ENCODE peak calls at places on chromosomes 5 and 9, in seven cellular contexts. R is fibroblast of the aortic adventitia, W is left ventricle myocardium inferior, S is tibial artery, X is esophagus squamous epithelium, B is foreskin fibroblast, D is RWPE1. J is an unnamed sample.

GRCh38 chr9:127634698-127635097 is 22.6 kb downstream of the STXBP1 start:
- DNase-seq in R (no peak), W (no peak), S (no peak), X (no peak), B (peak; percentile 34), D (no peak), J (no peak)

GRCh38 chr5:102901821-102902448 is 146.8 kb downstream of the PAM start:
- DNase-seq in R (no peak), W (no peak), S (no peak), X (no peak), B (peak; percentile 39), D (peak; percentile 15), J (no peak)

GRCh38 chr9:92728831-92729734 is 35.5 kb downstream of the BICD2 start:
- DNase-seq in R (no peak), W (no peak), S (no peak), X (no peak), B (peak; percentile 61), D (no peak), J (no peak)

GRCh38 chr9:37430841-37431597 is 8.5 kb downstream of the GRHPR start:
- DNase-seq in R (no peak), W (no peak), S (no peak), X (no peak), B (peak; percentile 38), D (no peak), J (no peak)

GRCh38 chr5:79850316-79850822 is 140.7 kb downstream of the MTX3 start:
- DNase-seq in R (peak; percentile 65), W (no peak), S (no peak), X (no peak), B (no peak), D (no peak), J (no peak)

GRCh38 chr5:2187687-2188086 is 305.0 kb upstream of the IRX4 start:
- DNase-seq in R (no peak), W (no peak), S (no peak), X (no peak), B (no peak), D (no peak), J (peak; percentile 36)

GRCh38 chr9:89435315-89435823 is 62.5 kb downstream of the SEMA4D start:
- DNase-seq in R (no peak), W (no peak), S (no peak), X (no peak), B (no peak), D (peak; percentile 83), J (no peak)

GRCh38 chr9:72476617-72477375 is 44.6 kb upstream of the TMC1 start:
- DNase-seq in R (no peak), W (no peak), S (no peak), X (no peak), B (peak; percentile 88), D (peak; percentile 94), J (no peak)

GRCh38 chr9:99607852-99608448 is 213.7 kb upstream of the NR4A3 start:
- DNase-seq in R (no peak), W (no peak), S (no peak), X (no peak), B (no peak), D (no peak), J (no peak)

GRCh38 chr9:135705376-135705775 is 3.4 kb downstream of the KCNT1 start:
- DNase-seq in R (no peak), W (peak; percentile 27), S (no peak), X (no peak), B (no peak), D (no peak), J (no peak)

GRCh38 chr5:103358305-103358996 is 99.9 kb downstream of the MACIR start:
- DNase-seq in R (no peak), W (no peak), S (no peak), X (no peak), B (no peak), D (no peak), J (no peak)

GRCh38 chr5:175892401-175892800 is 21.0 kb downstream of the CPLX2 start:
- DNase-seq in R (no peak), W (no peak), S (no peak), X (no peak), B (no peak), D (no peak), J (no peak)

GRCh38 chr5:103589416-103590175 is 27.0 kb upstream of the NUDT12 start:
- DNase-seq in R (peak; percentile 7), W (no peak), S (no peak), X (no peak), B (peak; percentile 7), D (no peak), J (no peak)

GRCh38 chr5:100838048-100838473 is 65.0 kb downstream of the ST8SIA4 start:
- DNase-seq in R (no peak), W (no peak), S (no peak), X (no peak), B (no peak), D (no peak), J (no peak)

GRCh38 chr5:174182111-174182510 is 136.6 kb downstream of the NSG2 start:
- DNase-seq in R (no peak), W (no peak), S (no peak), X (no peak), B (no peak), D (no peak), J (no peak)

GRCh38 chr9:134333234-134333873 is 7.1 kb downstream of the RXRA start:
- DNase-seq in R (peak; percentile 28), W (no peak), S (no peak), X (no peak), B (peak; percentile 59), D (no peak), J (no peak)

GRCh38 chr5:55176176-55176818 is 3.3 kb upstream of the CDC20B start:
- DNase-seq in R (no peak), W (peak; percentile 24), S (no peak), X (no peak), B (peak; percentile 76), D (peak; percentile 75), J (no peak)

GRCh38 chr9:96219615-96220257 is 82.2 kb downstream of the HSD17B3 start:
- DNase-seq in R (peak; percentile 8), W (peak; percentile 39), S (peak; percentile 51), X (no peak), B (peak; percentile 51), D (peak; percentile 48), J (no peak)

GRCh38 chr9:84782228-84782866 is 112.8 kb downstream of the NTRK2 start:
- DNase-seq in R (peak; percentile 58), W (no peak), S (no peak), X (no peak), B (peak; percentile 50), D (no peak), J (no peak)

GRCh38 chr9:136373300-136374182 is at the start of gene CARD9:
- DNase-seq in R (no peak), W (peak; percentile 44), S (peak; percentile 53), X (no peak), B (peak; percentile 74), D (no peak), J (no peak)

GRCh38 chr9:136546697-136547481 is 1.0 kb upstream of the NOTCH1 start:
- DNase-seq in R (peak; percentile 41), W (peak; percentile 75), S (peak; percentile 80), X (no peak), B (peak; percentile 76), D (peak; percentile 72), J (peak; percentile 61)

GRCh38 chr9:88076286-88077070 is 61.8 kb downstream of the SPATA31C2 start:
- DNase-seq in R (peak; percentile 55), W (peak; percentile 79), S (peak; percentile 35), X (no peak), B (peak; percentile 90), D (peak; percentile 95), J (peak; percentile 89)

GRCh38 chr5:73382412-73382795 is 66.2 kb downstream of the FOXD1 start:
- DNase-seq in R (no peak), W (no peak), S (no peak), X (no peak), B (no peak), D (no peak), J (no peak)
- TF ChIP-seq CTCF in R (no peak), W (no peak), S (no peak), X (no peak), B (no peak), D (no peak), J (no peak)

GRCh38 chr9:76294301-76294700 is 99.9 kb downstream of the RFK start:
- DNase-seq in R (no peak), W (no peak), S (no peak), X (no peak), B (no peak), D (no peak), J (no peak)

GRCh38 chr9:76296561-76297276 is 97.5 kb downstream of the RFK start:
- DNase-seq in R (no peak), W (no peak), S (no peak), X (no peak), B (no peak), D (no peak), J (no peak)

GRCh38 chr9:76302543-76302942 is 91.7 kb downstream of the RFK start:
- DNase-seq in R (no peak), W (no peak), S (no peak), X (no peak), B (no peak), D (no peak), J (no peak)

GRCh38 chr9:76297721-76298239 is 96.4 kb downstream of the RFK start:
- DNase-seq in R (peak; percentile 77), W (peak; percentile 34), S (peak; percentile 45), X (no peak), B (peak; percentile 77), D (no peak), J (no peak)

GRCh38 chr9:76298497-76299144 is 95.6 kb downstream of the RFK start:
- DNase-seq in R (peak; percentile 23), W (no peak), S (no peak), X (no peak), B (peak; percentile 24), D (peak; percentile 33), J (no peak)
- TF ChIP-seq CTCF in R (no peak), W (no peak), S (no peak), X (no peak), B (no peak), D (no peak), J (no peak)

GRCh38 chr5:23139338-23140171 is 286.4 kb upstream of the CDH12 start:
- DNase-seq in R (no peak), W (no peak), S (no peak), X (no peak), B (peak; percentile 0), D (peak; percentile 23), J (no peak)
- TF ChIP-seq CTCF in R (no peak), W (peak; percentile 64), S (no peak), X (no peak), B (no peak), D (peak; percentile 60), J (no peak)

DNA sequence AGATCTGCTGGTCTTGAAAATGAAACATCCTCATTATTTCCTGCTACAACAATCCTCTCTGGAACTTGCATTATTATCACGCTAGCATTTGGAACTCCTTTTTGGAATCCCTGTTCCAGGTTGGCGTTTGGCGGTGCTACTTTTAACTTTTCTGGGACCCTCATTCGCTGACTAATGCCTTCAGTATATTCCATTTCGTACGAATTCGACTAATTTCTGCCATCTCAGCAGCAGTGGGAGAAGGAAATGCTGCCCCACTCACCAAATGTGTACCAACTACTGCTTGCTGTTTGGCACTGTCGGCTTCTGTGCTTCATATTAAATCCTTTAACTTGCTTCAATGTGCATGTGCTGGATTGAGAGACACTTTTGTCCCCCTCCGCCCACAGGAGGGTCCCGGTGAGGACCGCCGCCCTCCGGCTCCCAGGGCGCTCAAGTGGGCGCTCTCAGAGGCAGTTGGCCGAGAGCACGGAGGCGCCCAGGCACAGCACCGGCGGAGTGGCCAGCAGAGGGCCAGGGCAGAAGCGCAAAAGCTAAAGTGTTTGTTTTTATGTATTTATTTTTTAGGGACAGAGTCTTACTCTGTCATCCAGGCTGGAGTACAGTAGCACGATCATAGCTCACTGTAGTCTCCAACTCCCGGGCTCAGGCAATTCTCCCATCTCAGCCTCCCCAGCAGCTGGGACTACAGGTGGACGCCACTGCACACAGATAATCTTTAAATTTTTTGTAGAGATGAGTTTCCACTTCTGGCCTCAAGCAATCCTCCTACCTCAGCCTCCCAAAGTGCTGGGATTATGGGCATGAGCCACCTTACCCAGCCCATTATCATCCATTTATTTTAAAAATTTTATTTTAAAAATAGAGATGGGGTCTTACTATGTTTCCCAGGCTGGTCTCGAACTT is 11.9 kb downstream of the PDE6A start:
- DNase-seq in R (no peak), W (no peak), S (no peak), X (no peak), B (peak; percentile 44), D (no peak), J (no peak)
- TF ChIP-seq CTCF in R (peak; percentile 28), W (peak; percentile 46), S (peak; percentile 10), X (no peak), B (peak; percentile 32), D (no peak), J (no peak)